ENCODE peak calls at places on chromosome 6, in eight cellular contexts. J is ELR; P is WTC11; X is stimulated activated CD4-positive, alpha-beta T cell treated with anti-CD3 and anti-CD28 coated beads, Interleukin-4, amount 100 ng/mL, for 24 hours; V is CD4-positive, alpha-beta memory T cell; W is AG10803; L is HT-29; R is endothelial cell. A is an unnamed sample.

GRCh38 chr6:109339906-109340678 is 42.2 kb downstream of the CD164 start:
- DNase-seq in J (no peak), P (no peak), X (no peak), V (no peak), W (no peak), L (no peak), R (no peak), A (no peak)

GRCh38 chr6:63554782-63555181 is 17.5 kb upstream of the LOC128125822 start:
- DNase-seq in J (no peak), P (no peak), X (no peak), V (no peak), W (no peak), L (no peak), R (no peak), A (no peak)

GRCh38 chr6:73393278-73393677 is 1.4 kb upstream of the DDX43 start:
- DNase-seq in J (peak; percentile 22), P (no peak), X (no peak), V (no peak), W (no peak), L (no peak), R (no peak), A (no peak)

GRCh38 chr6:100153656-100154055 is 159.6 kb upstream of the MCHR2 start:
- DNase-seq in J (no peak), P (no peak), X (no peak), V (no peak), W (no peak), L (no peak), R (no peak), A (no peak)

GRCh38 chr6:88376759-88377387 is 210.7 kb upstream of the CNR1 start:
- DNase-seq in J (peak; percentile 66), P (no peak), X (no peak), V (no peak), W (peak; percentile 80), L (no peak), R (no peak), A (no peak)

GRCh38 chr6:142013286-142013685 is 119.4 kb upstream of the GJE1 start:
- DNase-seq in J (peak; percentile 99), P (no peak), X (no peak), V (no peak), W (peak; percentile 90), L (peak; percentile 61), R (no peak), A (no peak)

GRCh38 chr6:136491674-136492235 is 58.5 kb downstream of the MAP7 start:
- DNase-seq in J (no peak), P (no peak), X (no peak), V (no peak), W (no peak), L (no peak), R (no peak), A (no peak)

GRCh38 chr6:125888989-125889656 is 67.4 kb upstream of the HINT3 start:
- DNase-seq in J (peak; percentile 71), P (peak; percentile 24), X (peak; percentile 24), V (peak; percentile 23), W (peak; percentile 12), L (peak; percentile 57), R (peak; percentile 31), A (peak; percentile 61)

GRCh38 chr6:150408842-150409241 is 40.0 kb downstream of the IYD start:
- DNase-seq in J (no peak), P (no peak), X (no peak), V (no peak), W (no peak), L (peak; percentile 37), R (no peak), A (no peak)

GRCh38 chr6:169165031-169165430 is 88.6 kb downstream of the THBS2 start:
- DNase-seq in J (no peak), P (no peak), X (no peak), V (no peak), W (no peak), L (no peak), R (no peak), A (no peak)

GRCh38 chr6:9428416-9429172 is 986.3 kb downstream of the TFAP2A start:
- DNase-seq in J (peak; percentile 20), P (no peak), X (no peak), V (no peak), W (peak; percentile 27), L (no peak), R (no peak), A (no peak)

GRCh38 chr6:41723178-41723935 is 12.1 kb downstream of the TFEB start:
- DNase-seq in J (peak; percentile 93), P (peak; percentile 36), X (no peak), V (no peak), W (peak; percentile 91), L (peak; percentile 51), R (no peak), A (peak; percentile 94)

GRCh38 chr6:170040115-170040500 is 250.8 kb downstream of the DLL1 start:
- DNase-seq in J (no peak), P (no peak), X (no peak), V (no peak), W (no peak), L (no peak), R (no peak), A (no peak)

GRCh38 chr6:47034919-47035318 is 7.2 kb downstream of the ADGRF1 start:
- DNase-seq in J (peak; percentile 98), P (no peak), X (no peak), V (no peak), W (peak; percentile 87), L (peak; percentile 96), R (no peak), A (no peak)

GRCh38 chr6:104940881-104941693 is 15.8 kb upstream of the LIN28B start:
- DNase-seq in J (peak; percentile 58), P (peak; percentile 79), X (peak; percentile 19), V (no peak), W (peak; percentile 17), L (no peak), R (peak; percentile 89), A (peak; percentile 84)

GRCh38 chr6:63573899-63574553 is 1.7 kb downstream of the LOC128125822 start:
- DNase-seq in J (peak; percentile 74), P (peak; percentile 29), X (peak; percentile 54), V (peak; percentile 49), W (peak; percentile 52), L (peak; percentile 87), R (peak; percentile 42), A (peak; percentile 79)

GRCh38 chr6:163314791-163315404 is 99.6 kb upstream of the QKI start:
- DNase-seq in J (no peak), P (no peak), X (no peak), V (no peak), W (no peak), L (no peak), R (no peak), A (no peak)

GRCh38 chr6:107561325-107561724 is 71.4 kb downstream of the SOBP start:
- DNase-seq in J (no peak), P (peak; percentile 36), X (no peak), V (no peak), W (peak; percentile 3), L (no peak), R (no peak), A (no peak)

GRCh38 chr6:25024821-25025220 is 89.1 kb upstream of the RIPOR2 start:
- DNase-seq in J (no peak), P (no peak), X (no peak), V (no peak), W (no peak), L (no peak), R (no peak), A (no peak)

GRCh38 chr6:85756982-85757381 is 114.3 kb upstream of the SYNCRIP start:
- DNase-seq in J (peak; percentile 54), P (no peak), X (no peak), V (no peak), W (peak; percentile 29), L (peak; percentile 57), R (no peak), A (peak; percentile 45)

GRCh38 chr6:136016228-136017225 is 165.0 kb downstream of the PDE7B start:
- DNase-seq in J (peak; percentile 49), P (no peak), X (no peak), V (no peak), W (no peak), L (no peak), R (no peak), A (no peak)

GRCh38 chr6:124132256-124132655 is 328.6 kb downstream of the NKAIN2 start:
- DNase-seq in J (no peak), P (no peak), X (no peak), V (no peak), W (no peak), L (peak; percentile 44), R (no peak), A (no peak)

GRCh38 chr6:81612136-81612535 is 140.3 kb downstream of the TENT5A start:
- DNase-seq in J (peak; percentile 58), P (no peak), X (no peak), V (no peak), W (no peak), L (no peak), R (no peak), A (no peak)

GRCh38 chr6:7541175-7542064 is at the start of gene DSP:
- DNase-seq in J (peak; percentile 31), P (peak; percentile 72), X (no peak), V (peak; percentile 3), W (peak; percentile 47), L (peak; percentile 74), R (peak; percentile 77), A (peak; percentile 33)

GRCh38 chr6:169498887-169499513 is 202.8 kb downstream of the WDR27 start:
- DNase-seq in J (no peak), P (no peak), X (no peak), V (no peak), W (peak; percentile 37), L (no peak), R (no peak), A (no peak)

GRCh38 chr6:12584631-12585405 is 131.7 kb upstream of the PHACTR1 start:
- DNase-seq in J (no peak), P (no peak), X (no peak), V (no peak), W (no peak), L (no peak), R (peak; percentile 53), A (no peak)

GRCh38 chr6:53984581-53984980 is 126.7 kb upstream of the MLIP start:
- DNase-seq in J (no peak), P (no peak), X (no peak), V (no peak), W (no peak), L (no peak), R (no peak), A (no peak)

GRCh38 chr6:62740596-62740995 is 454.6 kb upstream of the KHDRBS2 start:
- DNase-seq in J (no peak), P (no peak), X (no peak), V (no peak), W (no peak), L (no peak), R (no peak), A (no peak)

GRCh38 chr6:93323630-93324029 is 95.7 kb downstream of the EPHA7 start:
- DNase-seq in J (no peak), P (no peak), X (no peak), V (no peak), W (no peak), L (no peak), R (no peak), A (no peak)

GRCh38 chr6:33252758-33253157 is 18.9 kb downstream of the VPS52 start:
- DNase-seq in J (peak; percentile 57), P (no peak), X (no peak), V (no peak), W (peak; percentile 53), L (no peak), R (no peak), A (no peak)

GRCh38 chr6:14272111-14273085 is 154.8 kb downstream of the CD83 start:
- DNase-seq in J (peak; percentile 84), P (no peak), X (no peak), V (no peak), W (no peak), L (no peak), R (no peak), A (no peak)

GRCh38 chr6:25138697-25139051 is 140.5 kb upstream of the CARMIL1 start:
- DNase-seq in J (peak; percentile 33), P (no peak), X (no peak), V (peak; percentile 19), W (peak; percentile 74), L (no peak), R (no peak), A (no peak)

GRCh38 chr6:6131492-6132109 is 124.9 kb upstream of the NRN1 start:
- DNase-seq in J (peak; percentile 17), P (peak; percentile 36), X (no peak), V (peak; percentile 4), W (peak; percentile 25), L (peak; percentile 52), R (peak; percentile 23), A (peak; percentile 58)

GRCh38 chr6:2952557-2953095 is 18.7 kb downstream of the SERPINB6 start:
- DNase-seq in J (peak; percentile 92), P (peak; percentile 91), X (peak; percentile 63), V (peak; percentile 32), W (peak; percentile 95), L (peak; percentile 93), R (peak; percentile 90), A (peak; percentile 98)

A was measured in KBM-7.